ENCODE peak calls at places on chromosomes 4 and X, in eight cellular contexts. One of them, this sample, is unnamed.
A peak's percentile ranks its signal among the peaks of the same experiment; 100 is the strongest.

GRCh38 chr4:94181815-94182214 is 25.9 kb upstream of the SMARCAD1 start:
- DNase-seq in endodermal cell: no peak
- DNase-seq in GM12878: no peak
- DNase-seq in SK-N-SH: no peak
- DNase-seq in right lobe of liver: no peak
- DNase-seq in Karpas-422: no peak
- DNase-seq in GM23338: no peak
- DNase-seq in uterus: no peak
- DNase-seq in this sample: no peak

GRCh38 chrX:18994713-18995112 is 10.8 kb upstream of the PHKA2 start:
- DNase-seq in endodermal cell: no peak
- DNase-seq in GM12878: no peak
- DNase-seq in SK-N-SH: no peak
- DNase-seq in right lobe of liver: no peak
- DNase-seq in Karpas-422: no peak
- DNase-seq in GM23338: no peak
- DNase-seq in uterus: no peak
- DNase-seq in this sample: no peak

GRCh38 chr4:131192318-131192717 is 1956.8 kb upstream of the PCDH10 start:
- DNase-seq in endodermal cell: no peak
- DNase-seq in GM12878: no peak
- DNase-seq in SK-N-SH: no peak
- DNase-seq in right lobe of liver: no peak
- DNase-seq in Karpas-422: no peak
- DNase-seq in GM23338: no peak
- DNase-seq in uterus: no peak
- DNase-seq in this sample: no peak

GRCh38 chr4:7902101-7902553 is 37.5 kb downstream of the AFAP1 start:
- DNase-seq in endodermal cell: no peak
- DNase-seq in GM12878: no peak
- DNase-seq in SK-N-SH: peak; percentile 67
- DNase-seq in right lobe of liver: no peak
- DNase-seq in Karpas-422: no peak
- DNase-seq in GM23338: no peak
- DNase-seq in uterus: no peak
- DNase-seq in this sample: no peak

GRCh38 chr4:90753068-90753467 is 625.9 kb downstream of the CCSER1 start:
- DNase-seq in endodermal cell: no peak
- DNase-seq in GM12878: no peak
- DNase-seq in SK-N-SH: no peak
- DNase-seq in right lobe of liver: no peak
- DNase-seq in Karpas-422: no peak
- DNase-seq in GM23338: peak; percentile 49
- DNase-seq in uterus: no peak
- DNase-seq in this sample: no peak

GRCh38 chr4:73978886-73979285 is 2.9 kb downstream of the PF4 start:
- DNase-seq in endodermal cell: no peak
- DNase-seq in GM12878: no peak
- DNase-seq in SK-N-SH: no peak
- DNase-seq in right lobe of liver: no peak
- DNase-seq in Karpas-422: no peak
- DNase-seq in GM23338: no peak
- DNase-seq in uterus: no peak
- DNase-seq in this sample: no peak

GRCh38 chr4:100984901-100985300 is 362.4 kb downstream of the PPP3CA start:
- DNase-seq in endodermal cell: no peak
- DNase-seq in GM12878: no peak
- DNase-seq in SK-N-SH: no peak
- DNase-seq in right lobe of liver: no peak
- DNase-seq in Karpas-422: no peak
- DNase-seq in GM23338: no peak
- DNase-seq in uterus: no peak
- DNase-seq in this sample: no peak

GRCh38 chr4:128776794-128777216 is 32.7 kb upstream of the JADE1 start:
- DNase-seq in endodermal cell: no peak
- DNase-seq in GM12878: no peak
- DNase-seq in SK-N-SH: no peak
- DNase-seq in right lobe of liver: no peak
- DNase-seq in Karpas-422: no peak
- DNase-seq in GM23338: no peak
- DNase-seq in uterus: no peak
- DNase-seq in this sample: no peak

GRCh38 chr4:40675166-40675565 is 45.5 kb upstream of the RBM47 start:
- DNase-seq in endodermal cell: no peak
- DNase-seq in GM12878: no peak
- DNase-seq in SK-N-SH: no peak
- DNase-seq in right lobe of liver: no peak
- DNase-seq in Karpas-422: no peak
- DNase-seq in GM23338: no peak
- DNase-seq in uterus: no peak
- DNase-seq in this sample: no peak

GRCh38 chrX:152641256-152641875 is 3.7 kb downstream of the GABRQ start:
- DNase-seq in endodermal cell: peak; percentile 78
- DNase-seq in GM12878: no peak
- DNase-seq in SK-N-SH: no peak
- DNase-seq in right lobe of liver: no peak
- DNase-seq in Karpas-422: peak; percentile 30
- DNase-seq in GM23338: peak; percentile 84
- DNase-seq in uterus: no peak
- DNase-seq in this sample: peak; percentile 56

GRCh38 chr4:7781361-7781760 is 158.3 kb downstream of the AFAP1 start:
- DNase-seq in endodermal cell: no peak
- DNase-seq in GM12878: no peak
- DNase-seq in SK-N-SH: no peak
- DNase-seq in right lobe of liver: no peak
- DNase-seq in Karpas-422: no peak
- DNase-seq in GM23338: no peak
- DNase-seq in uterus: no peak
- DNase-seq in this sample: no peak

GRCh38 chr4:143549924-143550323 is 36.4 kb downstream of the SMARCA5 start:
- DNase-seq in endodermal cell: no peak
- DNase-seq in GM12878: no peak
- DNase-seq in SK-N-SH: no peak
- DNase-seq in right lobe of liver: no peak
- DNase-seq in Karpas-422: peak; percentile 60
- DNase-seq in GM23338: no peak
- DNase-seq in uterus: no peak
- DNase-seq in this sample: no peak

GRCh38 chr4:153153339-153153851 is 50.8 kb upstream of the TRIM2 start:
- DNase-seq in endodermal cell: no peak
- DNase-seq in GM12878: no peak
- DNase-seq in SK-N-SH: peak; percentile 87
- DNase-seq in right lobe of liver: no peak
- DNase-seq in Karpas-422: peak; percentile 82
- DNase-seq in GM23338: peak; percentile 82
- DNase-seq in uterus: peak; percentile 26
- DNase-seq in this sample: peak; percentile 82

GRCh38 chr4:156771171-156771837 is 200.3 kb downstream of the PDGFC start:
- DNase-seq in endodermal cell: no peak
- DNase-seq in GM12878: no peak
- DNase-seq in SK-N-SH: peak; percentile 5
- DNase-seq in right lobe of liver: no peak
- DNase-seq in Karpas-422: no peak
- DNase-seq in GM23338: peak; percentile 54
- DNase-seq in uterus: peak; percentile 13
- DNase-seq in this sample: no peak

GRCh38 chr4:3257691-3258482 is 8.9 kb downstream of the MSANTD1 start:
- DNase-seq in endodermal cell: no peak
- DNase-seq in GM12878: peak; percentile 7
- DNase-seq in SK-N-SH: no peak
- DNase-seq in right lobe of liver: no peak
- DNase-seq in Karpas-422: no peak
- DNase-seq in GM23338: no peak
- DNase-seq in uterus: no peak
- DNase-seq in this sample: peak; percentile 49

GRCh38 chr4:152920768-152921167 is 15.4 kb upstream of the FHDC1 start:
- DNase-seq in endodermal cell: no peak
- DNase-seq in GM12878: no peak
- DNase-seq in SK-N-SH: no peak
- DNase-seq in right lobe of liver: no peak
- DNase-seq in Karpas-422: peak; percentile 55
- DNase-seq in GM23338: peak; percentile 79
- DNase-seq in uterus: no peak
- DNase-seq in this sample: no peak

GRCh38 chr4:4338201-4338600 is 48.1 kb downstream of the ZBTB49 start:
- DNase-seq in endodermal cell: no peak
- DNase-seq in GM12878: no peak
- DNase-seq in SK-N-SH: no peak
- DNase-seq in right lobe of liver: no peak
- DNase-seq in Karpas-422: no peak
- DNase-seq in GM23338: no peak
- DNase-seq in uterus: no peak
- DNase-seq in this sample: no peak

GRCh38 chr4:149029056-149029651 is 586.9 kb upstream of the NR3C2 start:
- DNase-seq in endodermal cell: no peak
- DNase-seq in GM12878: no peak
- DNase-seq in SK-N-SH: no peak
- DNase-seq in right lobe of liver: no peak
- DNase-seq in Karpas-422: no peak
- DNase-seq in GM23338: peak; percentile 3
- DNase-seq in uterus: no peak
- DNase-seq in this sample: no peak

GRCh38 chrX:120015145-120016067 is 62.1 kb downstream of the RHOXF2B start:
- DNase-seq in endodermal cell: peak; percentile 67
- DNase-seq in GM12878: no peak
- DNase-seq in SK-N-SH: no peak
- DNase-seq in right lobe of liver: no peak
- DNase-seq in Karpas-422: no peak
- DNase-seq in GM23338: peak; percentile 52
- DNase-seq in uterus: no peak
- DNase-seq in this sample: peak; percentile 68

GRCh38 chr4:163941221-163941865 is 446.9 kb downstream of the TMA16 start:
- DNase-seq in endodermal cell: no peak
- DNase-seq in GM12878: no peak
- DNase-seq in SK-N-SH: no peak
- DNase-seq in right lobe of liver: no peak
- DNase-seq in Karpas-422: no peak
- DNase-seq in GM23338: no peak
- DNase-seq in uterus: no peak
- DNase-seq in this sample: no peak

GRCh38 chr4:17309567-17310268 is 202.2 kb downstream of the QDPR start:
- DNase-seq in endodermal cell: no peak
- DNase-seq in GM12878: no peak
- DNase-seq in SK-N-SH: no peak
- DNase-seq in right lobe of liver: no peak
- DNase-seq in Karpas-422: no peak
- DNase-seq in GM23338: no peak
- DNase-seq in uterus: no peak
- DNase-seq in this sample: no peak

GRCh38 chr4:23930750-23931488 is 41.1 kb upstream of the PPARGC1A start:
- DNase-seq in endodermal cell: peak; percentile 73
- DNase-seq in GM12878: no peak
- DNase-seq in SK-N-SH: peak; percentile 42
- DNase-seq in right lobe of liver: peak; percentile 94
- DNase-seq in Karpas-422: no peak
- DNase-seq in GM23338: peak; percentile 17
- DNase-seq in uterus: peak; percentile 26
- DNase-seq in this sample: no peak

GRCh38 chrX:16797841-16798240 is 11.6 kb downstream of the TXLNG start:
- DNase-seq in endodermal cell: no peak
- DNase-seq in GM12878: no peak
- DNase-seq in SK-N-SH: no peak
- DNase-seq in right lobe of liver: no peak
- DNase-seq in Karpas-422: no peak
- DNase-seq in GM23338: no peak
- DNase-seq in uterus: no peak
- DNase-seq in this sample: no peak
- H3K36me3 ChIP-seq in endodermal cell: peaks cover 9% of the 10 kb centered on the region
- H3K36me3 ChIP-seq in GM12878: peaks cover 11% of the 10 kb centered on the region
- H3K36me3 ChIP-seq in SK-N-SH: peaks cover 16% of the 10 kb centered on the region
- H3K36me3 ChIP-seq in right lobe of liver: no peaks in the 10 kb centered on the region
- H3K36me3 ChIP-seq in Karpas-422: peaks cover 32% of the 10 kb centered on the region
- H3K36me3 ChIP-seq in GM23338: peaks cover 4% of the 10 kb centered on the region
- H3K36me3 ChIP-seq in uterus: no peaks in the 10 kb centered on the region
- H3K36me3 ChIP-seq in this sample: peaks cover 12% of the 10 kb centered on the region

DNA sequence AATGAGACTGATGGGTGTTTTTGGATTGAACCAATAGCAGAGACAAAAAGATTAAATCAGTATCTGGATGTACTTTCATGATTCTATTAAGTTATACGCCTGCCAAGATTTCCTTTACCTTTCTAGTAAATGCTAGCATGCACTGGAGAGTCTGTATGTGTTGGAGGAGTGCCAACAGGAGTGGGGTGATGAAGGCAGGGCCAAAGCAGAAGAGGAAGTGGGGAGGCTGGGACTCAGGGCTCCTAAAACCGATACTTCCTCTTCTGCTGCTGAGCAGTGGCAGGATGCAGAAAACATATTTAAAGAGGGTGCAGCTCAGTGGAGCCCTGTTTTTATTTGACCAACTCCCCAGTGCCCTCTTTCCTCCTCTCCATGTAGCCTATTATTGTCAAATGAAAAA is 5.6 kb downstream of the CYSLTR1 start:
- DNase-seq in endodermal cell: no peak
- DNase-seq in GM12878: no peak
- DNase-seq in SK-N-SH: no peak
- DNase-seq in right lobe of liver: peak; percentile 42
- DNase-seq in Karpas-422: peak; percentile 87
- DNase-seq in GM23338: no peak
- DNase-seq in uterus: no peak
- DNase-seq in this sample: no peak
- H3K4me3 ChIP-seq in endodermal cell: no peak overlapping the region
- H3K4me3 ChIP-seq in GM12878: no peak overlapping the region
- H3K4me3 ChIP-seq in SK-N-SH: no peak overlapping the region
- H3K4me3 ChIP-seq in right lobe of liver: no peak overlapping the region
- H3K4me3 ChIP-seq in Karpas-422: peak overlapping the region; percentile 12
- H3K4me3 ChIP-seq in GM23338: no peak overlapping the region
- H3K4me3 ChIP-seq in uterus: no peak overlapping the region
- H3K4me3 ChIP-seq in this sample: no peak overlapping the region

DNA sequence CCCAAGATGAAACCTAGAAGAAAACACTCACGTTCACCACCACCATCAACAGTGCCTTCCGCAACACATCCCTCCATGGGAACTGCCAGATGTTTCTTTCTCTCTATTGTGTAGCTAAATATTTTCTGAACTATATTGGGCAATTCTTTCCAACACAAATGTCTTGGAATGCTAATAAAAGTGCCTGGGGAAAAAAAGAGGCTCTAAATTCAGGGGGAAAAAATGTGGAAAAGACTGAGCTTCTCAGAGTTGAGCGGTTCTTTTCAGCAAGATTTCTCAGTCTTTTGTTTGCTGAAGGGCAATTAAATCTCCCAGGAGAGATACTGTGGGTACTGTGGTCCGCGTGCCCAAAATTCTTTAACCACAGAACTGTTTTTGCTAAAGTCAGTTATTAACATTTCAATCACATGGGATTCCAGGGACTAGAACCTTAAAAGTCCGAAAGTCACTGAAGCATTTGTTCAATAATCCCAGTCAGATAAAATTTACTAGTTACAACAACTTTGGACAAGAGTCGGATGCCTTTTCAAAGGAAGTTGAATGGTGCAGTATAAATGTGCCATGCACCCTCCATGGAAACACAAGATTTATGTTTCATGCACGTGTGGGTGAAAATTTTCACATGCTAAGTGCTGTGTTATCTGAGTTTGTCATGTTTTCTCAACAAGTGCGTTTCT is 52.0 kb upstream of the DHRSX start:
- DNase-seq in endodermal cell: no peak
- DNase-seq in GM12878: no peak
- DNase-seq in SK-N-SH: no peak
- DNase-seq in right lobe of liver: no peak
- DNase-seq in Karpas-422: no peak
- DNase-seq in GM23338: no peak
- DNase-seq in uterus: no peak
- DNase-seq in this sample: no peak
- H3K27me3 ChIP-seq in endodermal cell: no peaks in the 10 kb centered on the region
- H3K27me3 ChIP-seq in GM12878: no peaks in the 10 kb centered on the region
- H3K27me3 ChIP-seq in SK-N-SH: peaks cover 83% of the 10 kb centered on the region
- H3K27me3 ChIP-seq in right lobe of liver: no peaks in the 10 kb centered on the region
- H3K27me3 ChIP-seq in Karpas-422: no peaks in the 10 kb centered on the region
- H3K27me3 ChIP-seq in GM23338: no peaks in the 10 kb centered on the region
- H3K27me3 ChIP-seq in uterus: no peaks in the 10 kb centered on the region
- H3K27me3 ChIP-seq in this sample: no peaks in the 10 kb centered on the region

GRCh38 chr4:48836658-48837057 is 5.8 kb downstream of the OCIAD1 start:
- DNase-seq in endodermal cell: no peak
- DNase-seq in GM12878: no peak
- DNase-seq in SK-N-SH: no peak
- DNase-seq in right lobe of liver: no peak
- DNase-seq in Karpas-422: no peak
- DNase-seq in GM23338: no peak
- DNase-seq in uterus: no peak
- DNase-seq in this sample: no peak
- H3K36me3 ChIP-seq in endodermal cell: peaks cover 88% of the 10 kb centered on the region
- H3K36me3 ChIP-seq in GM12878: peaks cover 42% of the 10 kb centered on the region
- H3K36me3 ChIP-seq in SK-N-SH: peaks cover 71% of the 10 kb centered on the region
- H3K36me3 ChIP-seq in right lobe of liver: peaks cover 11% of the 10 kb centered on the region
- H3K36me3 ChIP-seq in Karpas-422: peaks cover 58% of the 10 kb centered on the region
- H3K36me3 ChIP-seq in GM23338: peaks cover 57% of the 10 kb centered on the region
- H3K36me3 ChIP-seq in uterus: no peaks in the 10 kb centered on the region
- H3K36me3 ChIP-seq in this sample: peaks cover 17% of the 10 kb centered on the region